ENCODE peak calls at places on chromosomes 3 and 15, in seven cellular contexts. M is H9, P is neuronal stem cell, V is IMR-90, B is mesenchymal stem cell, K is mesendoderm, U is trophoblast cell. R is an unnamed sample.

GRCh38 chr15:64009241-64009640 is 37.0 kb downstream of the DAPK2 start:
- DNase-seq in M (no peak), P (no peak), V (no peak), B (no peak), K (no peak), U (no peak), R (no peak)

GRCh38 chr3:45043715-45044299 is 17.7 kb downstream of the CLEC3B start:
- DNase-seq in M (no peak), P (no peak), V (peak), B (peak), K (peak), U (no peak), R (no peak)

GRCh38 chr3:148400754-148401153 is 296.9 kb upstream of the AGTR1 start:
- DNase-seq in M (no peak), P (no peak), V (no peak), B (peak), K (no peak), U (no peak), R (no peak)

GRCh38 chr3:166473501-166473900 is 636.3 kb upstream of the BCHE start:
- DNase-seq in M (no peak), P (no peak), V (no peak), B (no peak), K (no peak), U (no peak), R (no peak)

GRCh38 chr15:71203573-71204444 is 88.5 kb downstream of the THSD4 start:
- DNase-seq in M (peak), P (no peak), V (peak), B (no peak), K (peak), U (no peak), R (peak)

GRCh38 chr3:194496217-194496881 is 9.5 kb upstream of the ATP13A3 start:
- DNase-seq in M (no peak), P (no peak), V (no peak), B (no peak), K (no peak), U (no peak), R (no peak)

GRCh38 chr15:99618941-99619411 is 53.2 kb downstream of the MEF2A start:
- DNase-seq in M (peak), P (no peak), V (peak), B (peak), K (peak), U (peak), R (no peak)

GRCh38 chr3:135564696-135565095 is 400.8 kb upstream of the PPP2R3A start:
- DNase-seq in M (no peak), P (no peak), V (no peak), B (no peak), K (no peak), U (no peak), R (no peak)

GRCh38 chr15:93041159-93041547 is 47.9 kb downstream of the RGMA start:
- DNase-seq in M (no peak), P (no peak), V (no peak), B (no peak), K (no peak), U (no peak), R (no peak)

GRCh38 chr3:152769523-152769922 is 65.4 kb upstream of the P2RY1 start:
- DNase-seq in M (no peak), P (no peak), V (no peak), B (peak), K (no peak), U (no peak), R (no peak)

GRCh38 chr3:124352143-124352528 is 360.2 kb upstream of the ROPN1 start:
- DNase-seq in M (no peak), P (no peak), V (no peak), B (no peak), K (no peak), U (no peak), R (no peak)

GRCh38 chr3:40584625-40585189 is 59.9 kb downstream of the ZNF621 start:
- DNase-seq in M (peak), P (peak), V (peak), B (peak), K (peak), U (peak), R (peak)

GRCh38 chr3:178054505-178054904 is 481.7 kb upstream of the KCNMB2 start:
- DNase-seq in M (no peak), P (no peak), V (no peak), B (no peak), K (no peak), U (no peak), R (no peak)

GRCh38 chr3:44903314-44903713 is 28.9 kb downstream of the TGM4 start:
- DNase-seq in M (no peak), P (no peak), V (no peak), B (no peak), K (no peak), U (no peak), R (no peak)

GRCh38 chr3:109125902-109126301 is 8.0 kb upstream of the MORC1 start:
- DNase-seq in M (no peak), P (no peak), V (no peak), B (no peak), K (no peak), U (no peak), R (no peak)

GRCh38 chr3:45583021-45583851 is 11.3 kb upstream of the LIMD1 start:
- DNase-seq in M (no peak), P (no peak), V (no peak), B (no peak), K (no peak), U (no peak), R (no peak)

GRCh38 chr3:72907131-72907697 is 19.4 kb downstream of the GXYLT2 start:
- DNase-seq in M (no peak), P (no peak), V (peak), B (no peak), K (no peak), U (no peak), R (no peak)

GRCh38 chr3:62936626-62937254 is 61.5 kb upstream of the CADPS start:
- DNase-seq in M (no peak), P (no peak), V (no peak), B (no peak), K (no peak), U (no peak), R (no peak)

GRCh38 chr3:127784865-127785710 is 37.2 kb downstream of the MGLL start:
- DNase-seq in M (no peak), P (no peak), V (no peak), B (no peak), K (no peak), U (no peak), R (no peak)

GRCh38 chr3:4581040-4581439 is 87.9 kb downstream of the ITPR1 start:
- DNase-seq in M (no peak), P (no peak), V (no peak), B (peak), K (no peak), U (no peak), R (no peak)

GRCh38 chr3:138451595-138452162 is 17.3 kb downstream of the ESYT3 start:
- DNase-seq in M (peak), P (no peak), V (no peak), B (no peak), K (no peak), U (no peak), R (no peak)

GRCh38 chr3:57575966-57576610 is 20.0 kb downstream of the PDE12 start:
- DNase-seq in M (no peak), P (no peak), V (no peak), B (no peak), K (no peak), U (no peak), R (no peak)
- H3K4ac ChIP-seq in M (no peak), P (no peak), V (no peak), B (no peak), K (no peak), U (no peak), R (no peak)

GRCh38 chr3:113623324-113623723 is 73.1 kb downstream of the USF3 start:
- DNase-seq in M (peak), P (no peak), V (no peak), B (peak), K (peak), U (peak), R (peak)
- H3K4ac ChIP-seq in M (no peak), P (no peak), V (no peak), B (no peak), K (no peak), U (no peak), R (no peak)

GRCh38 chr3:183503738-183504137 is 51.8 kb downstream of the KLHL6 start:
- DNase-seq in M (no peak), P (no peak), V (no peak), B (no peak), K (peak), U (no peak), R (no peak)
- H3K4ac ChIP-seq in M (no peak), P (no peak), V (no peak), B (no peak), K (no peak), U (no peak), R (no peak)

GRCh38 chr3:8624612-8625011 is 20.0 kb downstream of the SSUH2 start:
- DNase-seq in M (no peak), P (no peak), V (no peak), B (no peak), K (no peak), U (no peak), R (no peak)

GRCh38 chr3:8622873-8623725 is 21.5 kb downstream of the SSUH2 start:
- DNase-seq in M (peak), P (peak), V (peak), B (peak), K (peak), U (peak), R (peak)

GRCh38 chr3:8625991-8626390 is 18.6 kb downstream of the SSUH2 start:
- DNase-seq in M (no peak), P (no peak), V (peak), B (peak), K (peak), U (peak), R (no peak)

GRCh38 chr3:8621872-8622271 is 22.7 kb downstream of the SSUH2 start:
- DNase-seq in M (no peak), P (no peak), V (peak), B (peak), K (no peak), U (peak), R (no peak)

DNA sequence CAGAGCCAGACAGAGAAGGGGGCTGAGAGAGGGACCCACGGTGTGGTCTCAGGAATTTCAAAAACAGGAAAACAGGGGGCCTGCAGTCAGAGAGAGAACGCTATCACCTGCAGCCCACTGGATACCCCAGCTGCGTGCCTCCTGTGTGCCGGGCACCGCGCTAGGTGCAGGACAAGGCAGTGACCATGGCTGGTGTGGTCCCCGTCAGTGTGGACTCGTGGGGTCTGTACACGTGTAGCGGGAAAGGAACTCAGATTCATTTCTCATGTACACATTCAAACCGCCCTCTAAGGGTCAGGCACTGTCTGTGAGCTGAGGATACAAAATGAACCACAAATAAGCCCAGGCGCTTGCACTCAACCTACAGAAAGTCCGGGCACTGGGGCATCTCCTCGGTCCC is 20.9 kb downstream of the SSUH2 start:
- DNase-seq in M (no peak), P (no peak), V (no peak), B (no peak), K (no peak), U (no peak), R (no peak)
- H3K4ac ChIP-seq in M (no peak), P (peak), V (peak), B (no peak), K (no peak), U (no peak), R (no peak)

DNA sequence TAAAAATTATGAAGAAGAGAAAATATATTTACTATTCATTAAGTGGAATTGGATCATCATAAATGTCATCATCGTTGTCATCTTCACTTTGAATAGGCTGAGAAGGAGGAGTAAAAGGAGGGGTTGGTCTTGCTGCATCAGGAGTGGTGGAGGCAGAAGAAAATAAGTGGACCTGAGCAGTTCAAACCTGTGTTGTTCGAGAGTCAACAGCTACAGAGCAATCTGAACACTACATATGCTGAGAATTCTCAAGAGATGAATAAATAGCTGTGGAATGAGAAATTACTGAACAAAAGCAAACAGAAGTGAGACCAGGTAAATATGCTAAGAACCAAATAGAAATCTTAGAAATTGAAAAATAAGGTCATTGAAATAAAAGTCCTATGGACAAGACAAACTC is 32.3 kb upstream of the CCK start:
- DNase-seq in M (no peak), P (no peak), V (no peak), B (no peak), K (no peak), U (no peak), R (no peak)
- H3K4ac ChIP-seq in M (no peak), P (no peak), V (no peak), B (no peak), K (no peak), U (no peak), R (no peak)

DNA sequence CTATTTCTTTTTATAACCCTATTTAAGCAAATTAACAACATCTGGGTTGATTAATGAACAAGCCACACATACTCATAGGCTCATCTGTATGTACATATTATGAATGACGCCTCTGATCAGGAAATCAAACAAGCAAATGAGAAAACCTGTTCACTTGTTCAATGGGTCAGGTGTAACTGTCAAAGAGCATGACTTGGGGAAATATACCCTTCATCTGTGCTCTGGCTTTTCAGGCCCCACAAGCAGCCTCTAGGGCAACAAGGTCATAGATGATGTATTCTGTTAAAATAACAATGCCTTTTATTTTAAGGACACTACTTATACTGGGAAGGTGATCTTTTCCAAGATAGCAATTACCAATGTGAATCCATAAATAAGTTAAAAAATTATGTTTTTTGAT is 102.0 kb downstream of the RBMS3 start:
- DNase-seq in M (no peak), P (no peak), V (no peak), B (no peak), K (no peak), U (no peak), R (no peak)
- H3K4ac ChIP-seq in M (no peak), P (no peak), V (no peak), B (no peak), K (no peak), U (no peak), R (no peak)

GRCh38 chr3:187902938-187903337 is 157.7 kb upstream of the BCL6 start:
- DNase-seq in M (no peak), P (no peak), V (peak), B (no peak), K (no peak), U (no peak), R (no peak)
- H3K4ac ChIP-seq in M (no peak), P (no peak), V (no peak), B (no peak), K (no peak), U (no peak), R (no peak)